ENCODE peak calls at places on chromosome 1, in five cellular contexts. Z is brain microvascular endothelial cell, V is A549, K is transverse colon, P is GM12878. M is an unnamed sample.

GRCh38 chr1:15825800-15826199 is 18.4 kb upstream of the UQCRHL start:
- DNase-seq in Z (no peak), V (no peak), K (no peak), P (no peak), M (no peak)

GRCh38 chr1:241475688-241476087 is 43.9 kb downstream of the FH start:
- DNase-seq in Z (peak; percentile 11), V (no peak), K (no peak), P (no peak), M (peak; percentile 10)

GRCh38 chr1:85344256-85344694 is 67.8 kb upstream of the BCL10 start:
- DNase-seq in Z (peak; percentile 67), V (peak; percentile 65), K (peak; percentile 41), P (no peak), M (peak; percentile 56)

GRCh38 chr1:226125097-226125630 is 61.4 kb downstream of the ACBD3 start:
- DNase-seq in Z (peak; percentile 69), V (peak; percentile 86), K (peak; percentile 95), P (peak; percentile 55), M (peak; percentile 88)

GRCh38 chr1:201503397-201504176 is 3.3 kb downstream of the CSRP1 start:
- DNase-seq in Z (peak; percentile 99), V (peak; percentile 93), K (peak; percentile 47), P (no peak), M (peak; percentile 93)

GRCh38 chr1:54542120-54542961 is 5.7 kb upstream of the ACOT11 start:
- DNase-seq in Z (peak; percentile 14), V (peak; percentile 76), K (peak; percentile 87), P (peak; percentile 9), M (peak; percentile 95)

GRCh38 chr1:170075186-170075585 is 691 bp upstream of the KIFAP3 start:
- DNase-seq in Z (no peak), V (no peak), K (no peak), P (no peak), M (no peak)

GRCh38 chr1:226722901-226723639 is 16.0 kb downstream of the ITPKB start:
- DNase-seq in Z (no peak), V (no peak), K (no peak), P (no peak), M (no peak)

GRCh38 chr1:233629305-233629935 is 15.5 kb downstream of the KCNK1 start:
- DNase-seq in Z (no peak), V (no peak), K (no peak), P (no peak), M (no peak)

GRCh38 chr1:46543382-46543760 is 8.1 kb downstream of the KNCN start:
- DNase-seq in Z (no peak), V (no peak), K (no peak), P (no peak), M (no peak)

GRCh38 chr1:203084588-203085527 is 954 bp downstream of the MYOG start:
- DNase-seq in Z (no peak), V (peak; percentile 39), K (no peak), P (no peak), M (no peak)

GRCh38 chr1:223320959-223321358 is 43.0 kb downstream of the SUSD4 start:
- DNase-seq in Z (no peak), V (no peak), K (no peak), P (no peak), M (no peak)

GRCh38 chr1:53547321-53547720 is 88.1 kb downstream of the DMRTB1 start:
- DNase-seq in Z (no peak), V (no peak), K (peak; percentile 3), P (no peak), M (no peak)

GRCh38 chr1:15736035-15736665 is at the start of gene SLC25A34:
- DNase-seq in Z (no peak), V (no peak), K (peak; percentile 93), P (no peak), M (no peak)

GRCh38 chr1:241485554-241485992 is 34.0 kb downstream of the FH start:
- DNase-seq in Z (peak; percentile 18), V (peak; percentile 37), K (no peak), P (peak; percentile 23), M (peak; percentile 19)

GRCh38 chr1:7810395-7810794 is 26.3 kb downstream of the PER3 start:
- DNase-seq in Z (peak; percentile 99), V (peak; percentile 5), K (no peak), P (no peak), M (peak; percentile 79)

GRCh38 chr1:198015317-198015716 is 98.1 kb downstream of the LHX9 start:
- DNase-seq in Z (no peak), V (no peak), K (no peak), P (no peak), M (no peak)

GRCh38 chr1:116724765-116725375 is 29.4 kb upstream of the CD2 start:
- DNase-seq in Z (peak; percentile 63), V (peak; percentile 58), K (peak; percentile 75), P (no peak), M (peak; percentile 38)

GRCh38 chr1:12443151-12443550 is 174.9 kb downstream of the DHRS3 start:
- DNase-seq in Z (no peak), V (no peak), K (no peak), P (no peak), M (no peak)

GRCh38 chr1:64291931-64292330 is 88.5 kb downstream of the UBE2U start:
- DNase-seq in Z (no peak), V (no peak), K (no peak), P (no peak), M (no peak)

GRCh38 chr1:234743866-234744581 is 134.0 kb upstream of the IRF2BP2 start:
- DNase-seq in Z (peak; percentile 63), V (no peak), K (no peak), P (no peak), M (no peak)

GRCh38 chr1:35808376-35809155 is 750 bp downstream of the AGO4 start:
- DNase-seq in Z (peak; percentile 16), V (peak; percentile 14), K (peak; percentile 46), P (no peak), M (peak; percentile 22)
- H3K27ac ChIP-seq in Z (peak overlapping the region; percentile 10), V (peak overlapping the region; percentile 96), K (peak overlapping the region; percentile 89), P (peak overlapping the region; percentile 58), M (peak overlapping the region; percentile 74)

GRCh38 chr1:52139817-52140540 is 1.9 kb upstream of the ZFYVE9 start:
- DNase-seq in Z (peak; percentile 85), V (no peak), K (no peak), P (peak; percentile 55), M (peak; percentile 86)

GRCh38 chr1:52141513-52142219 is at the start of gene ZFYVE9:
- DNase-seq in Z (peak; percentile 36), V (peak; percentile 72), K (peak; percentile 80), P (no peak), M (peak; percentile 73)

GRCh38 chr1:52142220-52143153 is 598 bp downstream of the ZFYVE9 start:
- DNase-seq in Z (peak; percentile 41), V (peak; percentile 54), K (peak; percentile 36), P (no peak), M (peak; percentile 40)

GRCh38 chr1:52140633-52141512 is 1.0 kb upstream of the ZFYVE9 start:
- DNase-seq in Z (no peak), V (no peak), K (no peak), P (no peak), M (no peak)

DNA sequence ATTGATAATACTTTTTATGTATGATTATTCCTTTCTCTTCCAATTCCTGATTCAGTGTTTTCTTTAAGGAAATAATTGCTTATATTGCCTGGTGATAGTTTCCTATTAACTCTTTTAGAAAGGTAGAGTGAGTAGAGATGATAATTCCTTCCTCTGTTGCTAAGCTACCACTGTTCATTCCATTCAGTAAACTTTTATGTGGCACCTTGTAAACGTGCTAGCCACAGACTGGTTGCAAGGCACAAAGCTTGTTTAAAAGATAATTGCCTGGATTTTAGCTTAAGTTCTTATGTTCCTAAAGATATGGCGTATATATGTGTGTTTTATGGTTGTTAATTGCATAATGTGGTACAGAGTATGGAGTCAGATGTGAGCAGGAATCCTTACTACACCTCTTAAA is 3.2 kb downstream of the ZFYVE9 start:
- DNase-seq in Z (no peak), V (no peak), K (no peak), P (no peak), M (no peak)
- TF ChIP-seq CTCF in Z (no peak), V (no peak), K (no peak), P (no peak), M (no peak)

GRCh38 chr1:27885114-27885528 is 12.8 kb downstream of the THEMIS2 start:
- DNase-seq in Z (no peak), V (no peak), K (no peak), P (no peak), M (no peak)

GRCh38 chr1:27884182-27884954 is 12.0 kb downstream of the THEMIS2 start:
- DNase-seq in Z (no peak), V (no peak), K (no peak), P (peak; percentile 87), M (no peak)

GRCh38 chr1:27882543-27882903 is 10.2 kb downstream of the THEMIS2 start:
- DNase-seq in Z (no peak), V (no peak), K (no peak), P (no peak), M (no peak)

GRCh38 chr1:27885620-27886352 is 13.4 kb downstream of the THEMIS2 start:
- DNase-seq in Z (no peak), V (no peak), K (no peak), P (no peak), M (no peak)

GRCh38 chr1:27883536-27884181 is 11.3 kb downstream of the THEMIS2 start:
- DNase-seq in Z (no peak), V (no peak), K (no peak), P (no peak), M (no peak)
- H3K27ac ChIP-seq in Z (no peak overlapping the region), V (no peak overlapping the region), K (peak overlapping the region; percentile 72), P (peak overlapping the region; percentile 94), M (peak overlapping the region; percentile 7)

DNA sequence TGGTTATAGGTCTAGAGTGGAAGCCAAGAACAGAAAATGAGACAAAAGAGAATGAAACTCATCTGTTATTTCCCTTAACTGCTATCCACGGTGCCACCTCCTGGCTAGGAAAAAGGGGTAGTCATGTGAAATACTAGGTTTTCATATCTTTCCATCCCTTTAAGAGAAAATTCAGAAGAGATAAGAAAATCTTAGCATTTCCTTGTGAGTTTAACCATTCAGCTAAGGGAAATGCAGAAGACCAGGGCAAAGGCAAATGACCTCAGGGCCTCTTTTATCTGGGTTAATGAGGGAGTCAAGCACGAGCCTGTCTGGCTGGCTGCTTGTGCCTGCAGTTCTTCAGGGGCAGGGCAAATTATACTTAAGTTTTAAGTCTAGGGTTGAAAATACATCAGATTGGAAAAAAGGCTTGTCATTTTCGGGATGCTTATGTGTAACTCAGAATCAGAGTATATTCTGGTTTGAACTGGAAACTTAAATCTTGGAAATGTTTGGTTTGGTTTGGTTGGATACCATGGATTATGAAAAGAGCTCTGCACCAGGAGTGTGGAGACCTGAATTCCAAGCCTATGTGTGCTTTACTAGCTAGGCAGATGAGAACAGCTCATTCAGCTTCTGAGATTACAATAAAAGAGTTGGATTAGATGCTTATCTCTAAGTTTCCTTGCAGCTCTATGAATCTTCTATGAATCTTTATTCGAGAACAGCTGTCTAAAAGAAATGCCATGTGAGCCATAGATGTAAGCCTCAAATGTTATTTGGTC is 19.9 kb downstream of the NIBAN1 start:
- DNase-seq in Z (no peak), V (no peak), K (no peak), P (no peak), M (peak; percentile 58)
- TF ChIP-seq CTCF in Z (peak; percentile 14), V (no peak), K (no peak), P (no peak), M (no peak)

GRCh38 chr1:167230437-167230836 is 9.8 kb downstream of the POU2F1 start:
- DNase-seq in Z (no peak), V (no peak), K (no peak), P (no peak), M (no peak)
- H3K27ac ChIP-seq in Z (no peak overlapping the region), V (peak overlapping the region; percentile 40), K (no peak overlapping the region), P (peak overlapping the region; percentile 18), M (no peak overlapping the region)

M was measured in RWPE1.